ENCODE peak calls at places on chromosomes 7 and 10, in four cellular contexts. D is adrenal gland, L is Panc1, N is aorta. O is an unnamed sample. For H3K4me1, the result is how much of the 10 kb centered on the place peaks cover.

GRCh38 chr10:794382-794956 is 105.0 kb upstream of the DIP2C start:
- DNase-seq in D (no peak), L (no peak), N (no peak), O (no peak)

GRCh38 chr7:11236680-11237079 is 263.0 kb downstream of the PHF14 start:
- DNase-seq in D (no peak), L (no peak), N (no peak), O (no peak)

GRCh38 chr7:45153238-45153637 is 4.4 kb upstream of the RAMP3 start:
- DNase-seq in D (no peak), L (no peak), N (peak), O (peak)

GRCh38 chr7:41915861-41916260 is 213.0 kb upstream of the INHBA start:
- DNase-seq in D (no peak), L (no peak), N (no peak), O (no peak)

GRCh38 chr7:133669061-133669455 is 416.2 kb downstream of the EXOC4 start:
- DNase-seq in D (no peak), L (no peak), N (no peak), O (peak)

GRCh38 chr7:69448071-69448470 is 150.2 kb upstream of the AUTS2 start:
- DNase-seq in D (no peak), L (no peak), N (no peak), O (peak)

GRCh38 chr7:138006106-138006505 is 4.2 kb upstream of the CREB3L2 start:
- DNase-seq in D (no peak), L (no peak), N (no peak), O (no peak)

GRCh38 chr7:4659551-4660286 is 22.4 kb upstream of the FOXK1 start:
- DNase-seq in D (no peak), L (no peak), N (no peak), O (no peak)

GRCh38 chr7:36474283-36475010 is 84.8 kb downstream of the ANLN start:
- DNase-seq in D (no peak), L (no peak), N (no peak), O (no peak)

GRCh38 chr7:139798221-139798620 is 20.4 kb upstream of the HIPK2 start:
- DNase-seq in D (no peak), L (no peak), N (no peak), O (no peak)

DNA sequence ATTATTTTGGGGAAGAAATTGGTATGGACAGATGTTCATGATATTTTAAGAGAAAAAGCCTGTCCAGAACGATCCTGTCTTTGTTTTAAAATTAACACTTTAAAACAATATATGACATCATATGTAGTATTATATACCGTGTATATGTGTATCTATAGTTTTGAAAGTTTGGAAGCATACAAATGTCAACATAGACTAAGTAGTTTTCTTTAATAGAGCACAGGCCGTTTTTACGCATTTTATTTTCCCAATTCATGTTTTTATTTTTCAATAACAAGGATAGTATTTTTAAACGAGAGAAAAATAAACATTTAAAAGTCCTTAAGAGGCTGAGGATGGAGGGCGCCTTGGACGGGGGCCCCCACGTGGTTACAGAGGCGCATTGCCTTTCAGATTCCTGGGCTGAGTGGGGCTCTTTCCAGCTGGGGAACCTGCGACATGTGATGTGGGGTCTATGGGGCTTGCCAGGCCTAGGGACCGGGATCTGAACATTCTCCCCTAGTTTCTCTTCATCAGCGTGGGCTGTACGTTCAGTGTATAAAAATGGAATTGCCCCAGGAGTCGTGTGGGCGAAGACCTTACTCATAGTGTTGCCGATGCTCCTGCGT is 127.8 kb upstream of the ZNF746 start:
- DNase-seq in D (peak), L (peak), N (peak), O (peak)
- H3K4me3 ChIP-seq in D (peak), L (peak), N (no peak), O (peak)

GRCh38 chr10:12195281-12195602 is 449 bp downstream of the NUDT5 start:
- DNase-seq in D (no peak), L (no peak), N (no peak), O (no peak)
- H3K27ac ChIP-seq in D (peak), L (peak), N (no peak), O (peak)

GRCh38 chr10:96676272-96677112 is 43.8 kb downstream of the PIK3AP1 start:
- DNase-seq in D (no peak), L (no peak), N (no peak), O (no peak)
- H3K4me1 ChIP-seq in D (under half), L (under half), N (under half), O (under half)

DNA sequence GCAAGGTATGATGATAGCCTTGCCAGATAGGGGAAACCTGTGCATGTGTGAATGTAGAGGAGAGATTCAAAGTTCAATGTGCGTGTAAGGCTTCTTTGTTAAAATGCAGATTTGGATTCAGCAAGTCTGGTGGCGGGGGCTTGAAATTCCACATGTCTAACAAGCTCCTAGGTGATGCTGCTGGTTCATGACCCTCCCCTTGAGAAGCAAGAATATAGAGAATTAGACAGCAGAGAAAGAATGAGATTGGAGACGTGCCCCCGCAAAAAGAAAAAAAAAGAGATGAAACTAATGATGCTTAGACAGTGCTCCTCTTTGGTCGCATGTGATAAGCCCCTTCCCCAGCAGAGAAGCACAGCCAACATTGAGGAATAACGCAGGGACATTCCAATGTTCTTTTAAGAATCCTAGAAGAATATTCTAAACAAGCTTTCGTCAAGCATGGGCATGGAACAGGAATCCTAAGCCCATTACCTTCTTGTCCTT is 21.1 kb upstream of the MACC1 start:
- DNase-seq in D (no peak), L (no peak), N (no peak), O (no peak)
- H3K4me3 ChIP-seq in D (no peak), L (no peak), N (no peak), O (no peak)

DNA sequence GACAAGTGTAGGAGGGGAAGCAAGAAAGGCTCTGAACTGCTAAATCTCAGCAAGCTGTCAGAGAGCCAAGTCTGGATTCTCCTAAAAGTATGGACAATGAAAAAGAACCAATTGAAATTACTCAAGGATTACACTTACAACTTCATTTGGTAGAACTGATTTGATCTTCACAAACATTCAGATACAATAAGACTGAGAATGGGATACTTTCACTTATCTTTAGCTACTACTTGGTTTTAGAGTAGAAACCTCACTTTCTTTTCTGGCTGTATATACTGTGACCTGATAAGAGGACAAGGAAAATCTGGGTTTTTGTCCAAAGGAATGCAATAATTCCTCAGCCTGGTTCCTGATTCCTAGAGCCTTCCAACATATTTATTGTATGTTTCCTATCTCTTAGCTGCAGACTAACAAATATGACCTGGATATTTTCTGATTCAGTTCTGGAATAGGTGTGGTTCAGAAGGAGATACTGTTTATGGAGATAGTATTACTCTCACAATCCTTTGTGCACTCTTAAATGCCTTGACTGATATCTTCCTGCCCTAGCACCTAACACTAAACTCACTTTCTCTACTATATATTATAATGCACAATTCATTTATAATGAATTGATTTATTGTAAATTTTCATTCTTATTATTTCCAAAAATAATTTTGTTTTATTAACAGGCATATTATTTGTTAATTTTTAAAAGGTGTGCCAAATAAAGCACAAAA is 7.3 kb downstream of the SEMA3A start:
- DNase-seq in D (no peak), L (no peak), N (no peak), O (no peak)
- H3K27ac ChIP-seq in D (no peak), L (peak), N (no peak), O (no peak)

DNA sequence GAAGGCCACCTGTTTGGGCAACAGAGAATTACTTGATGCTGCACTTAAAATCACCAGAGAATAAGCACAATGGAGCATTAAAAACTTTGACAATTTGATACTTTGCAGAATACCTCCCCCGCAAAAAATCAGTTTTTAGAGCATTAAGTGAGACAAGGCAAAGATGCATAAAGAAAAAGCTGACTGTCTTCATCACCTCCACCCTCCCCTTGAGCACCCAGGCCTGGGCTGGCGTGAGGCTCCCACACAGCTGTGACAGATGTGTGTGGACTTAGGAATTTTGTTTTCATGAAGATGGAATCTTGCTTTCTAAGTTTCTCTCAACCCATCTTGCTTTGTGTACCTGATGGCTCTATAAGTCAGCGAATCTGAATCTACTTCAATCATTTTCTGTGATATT is 242.2 kb downstream of the EMX2 start:
- DNase-seq in D (no peak), L (no peak), N (no peak), O (no peak)
- H3K4me1 ChIP-seq in D (under half), L (under half), N (under half), O (under half)